ENCODE peak calls at places on chromosomes 3 and 15, in ten cellular contexts. M is sigmoid colon, X is ovary, R is left ventricle myocardium inferior, Q is spleen, H is fibroblast of mammary gland, N is pancreas, V is colonic mucosa, L is lower leg skin, I is psoas muscle. S is an unnamed sample.

GRCh38 chr3:41690766-41691563 is 270.9 kb downstream of the ULK4 start:
- DNase-seq in L (no peak), R (no peak), N (no peak), Q (no peak), M (no peak), X (no peak), V (peak), H (no peak), I (no peak), S (no peak)

GRCh38 chr15:67761343-67761742 is 64.0 kb upstream of the SKOR1 start:
- DNase-seq in V (peak), Q (no peak), L (no peak), M (no peak), R (no peak), H (no peak), N (no peak), I (no peak), X (no peak), S (no peak)

GRCh38 chr3:45033799-45034198 is 7.7 kb downstream of the CLEC3B start:
- DNase-seq in I (no peak), Q (no peak), X (no peak), R (no peak), V (no peak), N (no peak), H (no peak), L (no peak), M (no peak), S (peak)

GRCh38 chr3:176633511-176633910 is 563.8 kb downstream of the TBL1XR1 start:
- DNase-seq in N (no peak), H (no peak), X (no peak), M (no peak), R (no peak), L (no peak), I (no peak), V (no peak), Q (no peak), S (no peak)

GRCh38 chr3:126022741-126023359 is 53.9 kb downstream of the ROPN1B start:
- DNase-seq in L (no peak), R (no peak), X (no peak), M (no peak), H (no peak), Q (no peak), I (no peak), V (no peak), N (no peak), S (no peak)

GRCh38 chr3:162492446-162493081 is 996.0 kb downstream of the OTOL1 start:
- DNase-seq in R (no peak), M (no peak), H (peak), I (no peak), N (no peak), X (no peak), L (no peak), Q (no peak), V (no peak), S (no peak)

GRCh38 chr3:180698760-180699270 is 19.5 kb upstream of the CCDC39 start:
- DNase-seq in Q (no peak), N (no peak), M (no peak), L (no peak), H (no peak), V (no peak), R (no peak), I (no peak), X (no peak), S (no peak)

GRCh38 chr15:26628879-26629529 is 143.9 kb downstream of the GABRB3 start:
- DNase-seq in I (peak), Q (peak), N (peak), H (peak), X (peak), L (no peak), V (peak), R (peak), M (no peak), S (peak)

GRCh38 chr3:183212565-183212964 is 40.5 kb upstream of the B3GNT5 start:
- DNase-seq in V (no peak), Q (no peak), M (no peak), L (no peak), R (no peak), N (no peak), X (no peak), H (no peak), I (no peak), S (no peak)

GRCh38 chr15:38996111-38996541 is 431.5 kb upstream of the RASGRP1 start:
- DNase-seq in H (peak), I (no peak), N (no peak), Q (no peak), L (no peak), V (no peak), X (no peak), R (no peak), M (no peak), S (no peak)

GRCh38 chr3:184737063-184737462 is 25.2 kb upstream of the MAGEF1 start:
- DNase-seq in H (no peak), R (no peak), M (no peak), X (no peak), V (no peak), I (no peak), L (peak), N (no peak), Q (peak), S (peak)

GRCh38 chr15:79091204-79091867 is 756 bp upstream of the RASGRF1 start:
- DNase-seq in H (peak), R (no peak), Q (no peak), V (no peak), N (no peak), M (no peak), L (peak), X (no peak), I (no peak), S (peak)

GRCh38 chr15:81182746-81183402 is 13.8 kb upstream of the IL16 start:
- DNase-seq in M (peak), H (no peak), R (no peak), Q (no peak), X (no peak), V (no peak), N (no peak), I (no peak), L (no peak), S (no peak)

GRCh38 chr15:64072812-64073211 is 20.8 kb downstream of the CIAO2A start:
- DNase-seq in M (no peak), V (no peak), Q (no peak), I (no peak), X (no peak), N (peak), R (no peak), L (no peak), H (no peak), S (no peak)

GRCh38 chr3:12994357-12994606 is 78.9 kb downstream of the IQSEC1 start:
- DNase-seq in M (peak), L (no peak), R (peak), I (peak), Q (peak), X (peak), V (peak), N (peak), H (no peak), S (peak)

GRCh38 chr3:146166450-146167222 is 5.7 kb upstream of the PLOD2 start:
- DNase-seq in I (no peak), Q (no peak), H (peak), R (no peak), M (no peak), X (no peak), N (no peak), L (no peak), V (no peak), S (no peak)

GRCh38 chr15:75697523-75698398 is 14.9 kb downstream of the CSPG4 start:
- DNase-seq in M (peak), L (no peak), Q (no peak), X (peak), N (no peak), I (no peak), H (no peak), R (no peak), V (no peak), S (no peak)

GRCh38 chr3:126553284-126553811 is 5.4 kb downstream of the C3orf22 start:
- DNase-seq in Q (peak), M (no peak), H (no peak), R (no peak), I (no peak), N (no peak), V (peak), L (peak), X (peak), S (peak)

GRCh38 chr15:63880744-63881143 is 47.0 kb upstream of the HERC1 start:
- DNase-seq in I (no peak), Q (no peak), X (no peak), V (no peak), M (no peak), L (no peak), H (no peak), N (no peak), R (no peak), S (no peak)

GRCh38 chr3:172524611-172525010 is 1.4 kb upstream of the TNFSF10 start:
- DNase-seq in R (no peak), Q (no peak), N (no peak), H (peak), L (no peak), M (no peak), V (no peak), X (no peak), I (no peak), S (no peak)

GRCh38 chr3:115194461-115194860 is 47.4 kb upstream of the ZBTB20 start:
- DNase-seq in I (no peak), M (no peak), L (no peak), Q (no peak), R (no peak), X (no peak), N (no peak), H (no peak), V (no peak), S (no peak)

GRCh38 chr3:143849854-143850549 is 1.7 kb upstream of the SLC9A9 start:
- DNase-seq in X (no peak), R (no peak), L (no peak), Q (no peak), I (no peak), V (no peak), M (no peak), H (peak), N (no peak), S (no peak)

GRCh38 chr15:85414495-85414894 is 34.1 kb downstream of the AKAP13 start:
- DNase-seq in N (no peak), I (no peak), V (no peak), R (no peak), X (no peak), H (peak), L (no peak), Q (no peak), M (no peak), S (no peak)

GRCh38 chr3:66338927-66339326 is 118.1 kb downstream of the SLC25A26 start:
- DNase-seq in I (no peak), V (no peak), X (no peak), N (no peak), H (peak), M (no peak), R (no peak), Q (no peak), L (no peak), S (no peak)

GRCh38 chr3:33578325-33579180 is 138.3 kb upstream of the UBP1 start:
- DNase-seq in I (no peak), L (no peak), X (no peak), M (no peak), Q (no peak), N (no peak), H (peak), R (no peak), V (no peak), S (no peak)

GRCh38 chr3:19074257-19074938 is 73.9 kb upstream of the KCNH8 start:
- DNase-seq in H (no peak), L (no peak), X (no peak), N (no peak), I (no peak), V (no peak), R (no peak), M (no peak), Q (no peak), S (no peak)

GRCh38 chr3:145557405-145557804 is 603.6 kb downstream of the PLOD2 start:
- DNase-seq in I (no peak), Q (no peak), L (no peak), V (no peak), H (peak), M (no peak), X (no peak), N (no peak), R (no peak), S (no peak)

GRCh38 chr3:44509985-44510360 is 32.5 kb upstream of the ZNF445 start:
- DNase-seq in R (no peak), Q (no peak), I (no peak), V (peak), M (no peak), N (peak), H (peak), L (no peak), X (no peak), S (no peak)

GRCh38 chr3:186883686-186884058 is 41.2 kb downstream of the ADIPOQ start:
- DNase-seq in Q (no peak), X (no peak), H (no peak), V (no peak), N (no peak), I (no peak), R (no peak), L (no peak), M (no peak), S (no peak)

GRCh38 chr15:91970142-91970541 is 116.6 kb downstream of the SLCO3A1 start:
- DNase-seq in V (peak), H (peak), I (peak), Q (no peak), M (peak), R (peak), L (peak), X (peak), N (no peak), S (peak)

DNA sequence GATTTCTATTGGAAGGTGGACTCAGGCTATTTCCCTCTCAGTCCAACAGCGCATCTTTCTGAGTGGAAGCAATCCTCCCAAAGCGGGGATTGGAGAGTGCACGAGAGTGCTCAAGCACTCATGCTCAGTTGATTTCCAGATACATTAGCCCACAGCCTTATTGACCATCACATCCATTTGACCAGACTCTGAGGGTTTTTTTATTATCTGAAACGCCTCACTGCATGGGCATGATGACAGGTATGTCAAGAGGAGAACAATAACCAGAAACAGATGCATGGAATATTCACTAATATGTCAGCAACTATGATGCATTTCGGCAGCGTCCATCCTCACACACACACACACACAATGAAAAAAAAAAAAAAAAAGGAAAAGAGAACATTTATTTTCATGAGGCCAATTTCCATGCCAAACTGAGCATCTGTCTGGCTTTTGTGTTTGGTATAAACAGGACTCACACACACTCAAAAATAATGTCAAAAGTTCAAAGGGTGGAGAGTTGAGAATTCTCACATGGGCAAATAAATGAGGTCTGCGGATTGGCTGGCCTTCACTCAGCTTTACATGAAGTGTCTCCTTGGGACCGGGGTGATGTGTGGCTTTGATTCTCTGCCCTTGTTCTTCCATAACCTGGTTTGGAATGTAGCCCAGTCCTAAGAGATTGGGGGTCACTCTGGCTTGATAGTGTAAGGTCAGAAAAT is 371.6 kb downstream of the MCTP2 start:
- DNase-seq in H (no peak), N (no peak), X (no peak), L (no peak), V (no peak), M (no peak), I (no peak), Q (no peak), R (no peak), S (no peak)
- H3K4me3 ChIP-seq in H (no peak), N (no peak), X (no peak), L (no peak), V (no peak), M (no peak), I (no peak), Q (no peak), R (no peak), S (no peak)

GRCh38 chr3:194000712-194001111 is 135.2 kb upstream of the HES1 start:
- DNase-seq in H (no peak), N (no peak), M (no peak), R (no peak), X (no peak), L (peak), V (no peak), Q (no peak), I (no peak), S (no peak)
- H3K4me3 ChIP-seq in H (no peak), N (no peak), M (no peak), R (no peak), X (no peak), L (no peak), V (no peak), Q (no peak), I (no peak), S (no peak)

DNA sequence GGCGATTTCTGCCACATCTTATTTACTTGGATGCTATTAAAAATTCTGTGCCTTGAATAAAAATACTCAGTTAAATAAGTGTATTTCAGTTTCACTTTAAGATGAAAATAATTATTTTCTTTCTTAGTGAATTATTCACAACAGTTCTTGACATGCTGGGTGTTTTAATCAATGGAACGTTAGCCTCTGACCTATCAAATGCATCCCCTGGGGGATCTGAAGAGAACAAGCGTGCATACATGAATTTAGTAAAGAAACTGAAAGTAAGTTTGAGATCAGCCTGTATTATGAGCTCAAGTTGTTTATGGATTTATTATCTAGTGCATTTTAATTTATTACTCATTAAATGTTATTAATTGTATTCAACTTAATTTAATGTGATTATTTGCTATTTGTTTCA is 597 bp downstream of the P2RY12 start:
- DNase-seq in L (no peak), M (no peak), V (no peak), I (no peak), H (peak), Q (no peak), X (no peak), N (no peak), R (no peak), S (no peak)
- H3K4me3 ChIP-seq in L (no peak), M (peak), V (no peak), I (peak), H (no peak), Q (peak), X (peak), N (no peak), R (peak), S (no peak)

GRCh38 chr3:14175383-14176037 is 2.9 kb downstream of the XPC start:
- DNase-seq in R (no peak), X (no peak), M (no peak), I (no peak), H (peak), N (no peak), Q (no peak), L (no peak), V (no peak), S (no peak)
- H3K4me3 ChIP-seq in R (no peak), X (no peak), M (no peak), I (no peak), H (no peak), N (no peak), Q (no peak), L (no peak), V (no peak), S (no peak)

S was measured in upper lobe of left lung.